ENCODE peak calls at places on chromosomes 13 and 19, in seven cellular contexts. Y is AG04449, A is cardiac fibroblast, N is NCI-H1105, B is left lung, X is HEK293T, I is heart right ventricle. D is an unnamed sample.
A peak's percentile ranks its signal among the peaks of the same experiment; 100 is the strongest.

GRCh38 chr13:114339779-114340534 is 25.7 kb downstream of the CHAMP1 start:
- DNase-seq in Y (no peak), X (no peak), B (no peak), A (peak; percentile 56), I (no peak), N (peak; percentile 66), D (no peak)

GRCh38 chr13:107450931-107451330 is 764.4 kb downstream of the LIG4 start:
- DNase-seq in Y (no peak), B (peak; percentile 39), A (peak; percentile 92), N (no peak), I (peak; percentile 43), X (no peak), D (peak; percentile 45)

GRCh38 chr13:48593551-48593950 is 60.2 kb upstream of the CYSLTR2 start:
- DNase-seq in A (no peak), X (no peak), B (no peak), Y (no peak), N (no peak), I (no peak), D (no peak)

GRCh38 chr13:31049833-31050232 is 111.9 kb downstream of the HSPH1 start:
- DNase-seq in N (no peak), X (no peak), B (no peak), A (no peak), Y (no peak), I (no peak), D (no peak)

GRCh38 chr13:27853345-27853744 is 61.1 kb downstream of the GSX1 start:
- DNase-seq in N (no peak), B (no peak), I (no peak), X (no peak), A (no peak), Y (no peak), D (no peak)

GRCh38 chr13:45086484-45086883 is 33.8 kb upstream of the GTF2F2 start:
- DNase-seq in I (no peak), X (no peak), B (no peak), A (peak; percentile 53), Y (peak; percentile 66), N (no peak), D (no peak)

GRCh38 chr13:24142886-24143285 is 17.6 kb upstream of the SPATA13 start:
- DNase-seq in A (no peak), N (no peak), X (no peak), I (no peak), Y (no peak), B (no peak), D (no peak)

GRCh38 chr13:113796211-113796875 is 37.3 kb downstream of the TMEM255B start:
- DNase-seq in Y (no peak), N (no peak), X (no peak), B (no peak), I (no peak), A (no peak), D (no peak)

GRCh38 chr13:51291341-51291740 is 48.1 kb upstream of the SERPINE3 start:
- DNase-seq in X (no peak), A (peak; percentile 37), N (no peak), Y (no peak), I (no peak), B (no peak), D (no peak)

GRCh38 chr13:111584101-111584500 is 263.7 kb downstream of the TEX29 start:
- DNase-seq in A (no peak), X (no peak), B (no peak), I (no peak), N (no peak), Y (no peak), D (no peak)

GRCh38 chr13:60016229-60016628 is 147.5 kb downstream of the DIAPH3 start:
- DNase-seq in A (no peak), Y (no peak), X (no peak), B (no peak), I (no peak), N (no peak), D (no peak)

GRCh38 chr13:101985321-101985720 is 416.5 kb downstream of the FGF14 start:
- DNase-seq in N (no peak), A (no peak), Y (no peak), I (no peak), X (no peak), B (no peak), D (no peak)

GRCh38 chr13:112703935-112704633 is 14.2 kb downstream of the ATP11A start:
- DNase-seq in B (peak; percentile 32), X (no peak), I (peak; percentile 3), A (no peak), N (no peak), Y (no peak), D (no peak)

GRCh38 chr19:6414033-6414643 is 10.5 kb downstream of the KHSRP start:
- DNase-seq in N (no peak), Y (no peak), X (no peak), I (no peak), A (no peak), B (no peak), D (no peak)

GRCh38 chr13:22278336-22278929 is 607.6 kb downstream of the FGF9 start:
- DNase-seq in I (peak; percentile 55), B (peak; percentile 35), N (peak; percentile 13), A (peak; percentile 2), Y (no peak), X (no peak), D (peak; percentile 39)

GRCh38 chr19:41421973-41422372 is 5.2 kb downstream of the B3GNT8 start:
- DNase-seq in N (no peak), A (no peak), B (no peak), I (no peak), X (no peak), Y (no peak), D (peak; percentile 48)

GRCh38 chr13:109287553-109287952 is 498.8 kb downstream of the IRS2 start:
- DNase-seq in N (no peak), I (no peak), A (no peak), X (no peak), B (no peak), Y (no peak), D (no peak)

GRCh38 chr19:45440259-45440638 is 16.5 kb upstream of the ERCC1 start:
- DNase-seq in X (no peak), B (no peak), A (no peak), Y (no peak), N (no peak), I (no peak), D (peak; percentile 45)

GRCh38 chr13:45015300-45015699 is 26.0 kb downstream of the GPALPP1 start:
- DNase-seq in Y (no peak), N (no peak), X (no peak), B (no peak), A (no peak), I (no peak), D (no peak)

GRCh38 chr13:108313382-108313781 is 43.9 kb downstream of the TNFSF13B start:
- DNase-seq in A (no peak), Y (no peak), N (peak; percentile 8), I (no peak), B (no peak), X (no peak), D (peak; percentile 12)

GRCh38 chr19:4058696-4059492 is 7.8 kb downstream of the ZBTB7A start:
- DNase-seq in I (no peak), A (no peak), X (no peak), N (no peak), B (no peak), Y (no peak), D (peak; percentile 69)

GRCh38 chr13:100269837-100270236 is 180.9 kb downstream of the PCCA start:
- DNase-seq in X (no peak), A (peak; percentile 96), I (peak; percentile 67), B (peak; percentile 58), N (no peak), Y (peak; percentile 16), D (peak; percentile 90)

GRCh38 chr13:38620876-38621275 is 66.0 kb upstream of the FREM2 start:
- DNase-seq in A (no peak), I (no peak), N (no peak), Y (no peak), X (no peak), B (no peak), D (no peak)

GRCh38 chr19:42086770-42087550 is 11.0 kb downstream of the ZNF574 start:
- DNase-seq in A (no peak), I (no peak), X (no peak), N (no peak), Y (no peak), B (no peak), D (no peak)

D was measured in right cardiac atrium.